ENCODE peak calls at places on chromosomes 5 and 9, in ten cellular contexts. E is upper lobe of left lung, W is right lobe of liver, K is body of pancreas, P is HCT116, X is A549, Q is HepG2, H is GM12878, B is heart left ventricle, I is IMR-90. J is an unnamed sample.

GRCh38 chr9:105711867-105712266 is 17.5 kb downstream of the TMEM38B start:
- ATAC-seq in E (no peak), X (no peak), W (no peak), P (no peak), Q (no peak), B (peak; percentile 79), K (no peak), I (no peak), H (no peak), J (no peak)

GRCh38 chr9:12882430-12882829 is 107.6 kb downstream of the LURAP1L start:
- ATAC-seq in Q (no peak), B (peak; percentile 86), X (no peak), K (peak; percentile 15), H (no peak), W (no peak), E (peak; percentile 84), P (no peak), I (peak; percentile 69), J (peak; percentile 74)

GRCh38 chr5:37668524-37669047 is 171.3 kb downstream of the GDNF start:
- ATAC-seq in X (peak; percentile 100), P (peak; percentile 91), H (no peak), W (peak; percentile 58), E (peak; percentile 91), Q (peak; percentile 89), I (peak; percentile 96), K (peak; percentile 92), B (peak; percentile 87), J (peak; percentile 92)

GRCh38 chr5:50886657-50887056 is 220.2 kb downstream of the PARP8 start:
- ATAC-seq in I (no peak), K (no peak), E (no peak), P (no peak), X (no peak), B (no peak), H (no peak), Q (no peak), W (no peak), J (no peak)

GRCh38 chr5:7376889-7377288 is 19.0 kb upstream of the ADCY2 start:
- ATAC-seq in H (no peak), Q (no peak), B (no peak), I (no peak), P (no peak), K (no peak), W (no peak), E (peak; percentile 56), X (no peak), J (peak; percentile 19)

GRCh38 chr9:125829743-125830142 is 82.6 kb downstream of the PBX3 start:
- ATAC-seq in I (peak; percentile 14), Q (no peak), K (peak; percentile 47), H (peak; percentile 95), P (no peak), X (no peak), W (peak; percentile 94), E (peak; percentile 77), B (peak; percentile 61), J (no peak)

GRCh38 chr5:78497573-78498533 is 137.4 kb downstream of the SCAMP1 start:
- ATAC-seq in K (peak; percentile 47), X (no peak), Q (no peak), P (no peak), W (peak; percentile 53), H (peak; percentile 75), E (no peak), B (peak; percentile 57), I (peak; percentile 4), J (peak; percentile 37)

GRCh38 chr5:98432378-98432777 is 341.1 kb upstream of the RGMB start:
- ATAC-seq in X (no peak), P (no peak), W (no peak), H (no peak), K (no peak), Q (no peak), I (no peak), E (no peak), B (no peak), J (no peak)

GRCh38 chr9:97591535-97591934 is 41.6 kb downstream of the TSTD2 start:
- ATAC-seq in P (no peak), E (no peak), I (no peak), Q (no peak), W (peak; percentile 47), K (no peak), H (no peak), X (no peak), B (no peak), J (no peak)

GRCh38 chr5:67515020-67515689 is 318.6 kb upstream of the CD180 start:
- ATAC-seq in K (no peak), P (no peak), H (peak; percentile 26), B (no peak), E (no peak), W (peak; percentile 27), I (no peak), Q (no peak), X (no peak), J (no peak)

GRCh38 chr5:157952374-157952685 is 93.4 kb upstream of the CLINT1 start:
- ATAC-seq in W (no peak), I (no peak), B (no peak), X (no peak), E (no peak), K (no peak), Q (no peak), P (no peak), H (no peak), J (no peak)

GRCh38 chr9:99019523-99020331 is 76.0 kb downstream of the COL15A1 start:
- ATAC-seq in P (no peak), X (peak; percentile 79), I (peak; percentile 90), Q (no peak), H (no peak), E (peak; percentile 89), K (peak; percentile 57), B (peak; percentile 74), W (no peak), J (peak; percentile 87)

GRCh38 chr9:97220894-97221477 is 86.5 kb upstream of the CCDC180 start:
- ATAC-seq in P (no peak), E (peak; percentile 26), K (no peak), X (no peak), H (no peak), W (peak; percentile 14), Q (no peak), I (peak; percentile 38), B (peak; percentile 28), J (peak; percentile 39)

GRCh38 chr5:141913560-141913959 is 10.1 kb upstream of the DELE1 start:
- ATAC-seq in W (no peak), H (peak; percentile 24), E (no peak), Q (no peak), P (no peak), X (no peak), I (peak; percentile 13), K (no peak), B (no peak), J (no peak)

DNA sequence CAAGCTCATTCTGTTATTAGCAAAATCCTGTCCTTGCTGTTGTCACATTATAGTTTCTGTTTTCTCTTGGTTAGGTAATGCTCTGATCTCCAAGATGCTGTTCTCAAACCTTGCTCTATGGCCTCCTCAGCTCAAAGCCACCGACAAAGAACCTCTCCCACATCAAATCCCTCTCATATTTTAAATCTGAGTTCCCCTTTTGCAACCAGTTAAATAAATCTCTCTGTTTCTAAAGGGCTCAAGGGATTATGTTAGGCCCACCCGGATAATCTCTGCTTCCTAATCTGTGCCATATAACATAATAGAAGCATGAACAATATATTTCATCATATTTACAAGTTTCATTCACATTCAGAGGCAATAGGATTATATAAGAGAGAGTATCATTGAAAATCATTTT is 286.0 kb downstream of the CYLC2 start:
- ATAC-seq in X (no peak), P (no peak), Q (no peak), I (no peak), H (no peak), E (no peak), W (no peak), K (no peak), B (no peak), J (no peak)
- H3K9me3 ChIP-seq in X (no peaks in the 10 kb centered on the region), P (peaks cover 11% of the 10 kb centered on the region), Q (no peaks in the 10 kb centered on the region), I (no peaks in the 10 kb centered on the region), H (no peaks in the 10 kb centered on the region), E (no peaks in the 10 kb centered on the region), W (no peaks in the 10 kb centered on the region), K (no peaks in the 10 kb centered on the region), B (no peaks in the 10 kb centered on the region), J (no peaks in the 10 kb centered on the region)

DNA sequence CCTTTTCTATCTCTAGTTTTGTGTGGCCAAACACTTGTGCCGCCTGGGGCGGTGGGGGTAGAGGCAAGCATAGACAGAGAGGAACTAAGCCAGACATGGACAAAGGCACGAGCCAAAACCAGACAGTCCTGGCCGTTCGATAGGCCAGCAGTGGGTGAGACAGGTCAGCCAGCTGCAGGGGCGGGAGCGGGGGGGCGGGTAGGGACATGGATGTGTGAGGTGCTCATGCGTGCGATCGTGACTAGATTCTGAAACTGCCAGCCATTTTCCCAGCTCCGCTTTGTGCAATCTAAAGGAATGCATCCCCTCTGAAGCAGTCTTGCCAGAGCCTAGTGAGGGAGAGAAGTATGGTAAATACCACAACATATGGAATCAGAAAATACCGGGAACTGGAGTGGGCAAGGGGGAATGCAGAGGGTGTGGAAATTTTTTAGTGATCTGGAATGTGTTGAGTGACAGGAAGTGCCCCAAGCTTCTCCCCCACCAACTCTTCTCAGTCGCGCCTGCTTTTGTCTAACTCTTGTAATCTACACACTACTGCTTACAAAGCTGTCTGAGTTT is 111.9 kb downstream of the NR6A1 start:
- ATAC-seq in E (peak; percentile 92), B (peak; percentile 90), W (peak; percentile 94), X (peak; percentile 87), I (peak; percentile 69), Q (peak; percentile 95), P (peak; percentile 66), K (peak; percentile 70), H (peak; percentile 82), J (peak; percentile 81)
- TF ChIP-seq POLR2A in E (no peak), B (no peak), W (peak; percentile 62), X (peak; percentile 55), I (peak; percentile 86), Q (peak; percentile 84), P (no peak), K (peak; percentile 39), H (peak; percentile 83), J (no peak)

DNA sequence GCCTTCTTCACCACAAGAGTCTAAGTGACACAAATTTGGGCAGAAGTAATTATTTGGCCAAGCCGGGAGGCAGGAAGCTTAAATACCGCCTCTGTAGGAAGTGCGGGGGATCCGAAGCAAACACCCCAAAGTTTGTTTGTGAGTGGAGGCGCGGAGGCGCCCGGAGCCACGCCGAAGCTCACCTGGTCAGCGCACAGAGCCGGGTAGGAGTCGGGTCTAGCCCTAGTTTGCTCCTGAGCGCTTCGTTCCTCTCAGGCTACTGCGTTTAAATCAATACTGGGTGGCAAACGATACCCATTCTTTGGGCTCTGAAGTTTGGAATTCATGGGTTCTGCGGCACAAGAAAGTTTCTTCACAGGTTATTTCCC is 858 bp downstream of the MCC start:
- ATAC-seq in P (peak; percentile 32), B (peak; percentile 11), W (peak; percentile 27), E (peak; percentile 1), H (no peak), X (peak; percentile 43), Q (peak; percentile 11), I (peak; percentile 0), K (peak; percentile 28), J (peak; percentile 19)
- H3K27ac ChIP-seq in P (peak overlapping the region; percentile 36), B (no peak overlapping the region), W (no peak overlapping the region), E (no peak overlapping the region), H (no peak overlapping the region), X (no peak overlapping the region), Q (no peak overlapping the region), I (peak overlapping the region; percentile 80), K (peak overlapping the region; percentile 52), J (peak overlapping the region; percentile 52)

DNA sequence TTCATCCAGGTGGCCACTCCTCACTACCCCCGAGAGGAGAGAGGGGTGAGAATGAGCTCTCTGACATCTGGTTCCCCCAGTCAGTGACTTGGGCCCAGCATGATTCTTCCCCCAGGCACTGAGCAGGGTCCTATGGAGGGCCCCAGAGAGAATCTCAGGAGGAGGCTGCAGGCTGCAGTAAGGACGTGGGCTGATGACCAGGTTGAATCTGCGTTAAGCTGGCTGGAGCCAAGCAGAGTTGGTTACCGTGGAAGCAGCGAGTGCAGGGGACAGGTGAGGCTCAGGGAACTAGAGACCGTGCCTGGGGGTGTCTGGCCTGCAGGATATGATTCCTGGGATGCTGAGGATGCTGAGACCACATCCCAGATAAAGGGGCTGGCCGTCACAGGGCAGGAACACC is 314.3 kb upstream of the IRX1 start:
- ATAC-seq in P (no peak), B (no peak), I (no peak), W (no peak), K (no peak), X (no peak), H (no peak), Q (no peak), E (no peak), J (no peak)
- H3K9me3 ChIP-seq in P (peaks cover 36% of the 10 kb centered on the region), B (no peaks in the 10 kb centered on the region), I (peaks cover 44% of the 10 kb centered on the region), W (no peaks in the 10 kb centered on the region), K (no peaks in the 10 kb centered on the region), X (no peaks in the 10 kb centered on the region), H (no peaks in the 10 kb centered on the region), Q (no peaks in the 10 kb centered on the region), E (no peaks in the 10 kb centered on the region), J (no peaks in the 10 kb centered on the region)

J was measured in gastroesophageal sphincter.